ENCODE peak calls at places on chromosomes 12 and 14, in ten cellular contexts. One of them, this sample, is unnamed.

GRCh38 chr14:88554458-88555286 is at the start of gene PTPN21:
- DNase-seq in IMR-90: peak
- DNase-seq in coronary artery: peak
- DNase-seq in fibroblast of pulmonary artery: peak
- DNase-seq in MM.1S: peak
- DNase-seq in HCT116: no peak
- DNase-seq in epithelial cell of proximal tubule: no peak
- DNase-seq in thyroid gland: peak
- DNase-seq in GM06990: no peak
- DNase-seq in Panc1: no peak
- DNase-seq in this sample: peak

GRCh38 chr14:94077111-94077821 is 3.7 kb downstream of the DDX24 start:
- DNase-seq in GM06990: no peak
- DNase-seq in IMR-90: no peak
- DNase-seq in HCT116: no peak
- DNase-seq in MM.1S: no peak
- DNase-seq in Panc1: no peak
- DNase-seq in epithelial cell of proximal tubule: no peak
- DNase-seq in coronary artery: no peak
- DNase-seq in fibroblast of pulmonary artery: no peak
- DNase-seq in thyroid gland: no peak
- DNase-seq in this sample: no peak

GRCh38 chr12:119693006-119693405 is 25.1 kb downstream of the PRKAB1 start:
- DNase-seq in Panc1: no peak
- DNase-seq in fibroblast of pulmonary artery: peak
- DNase-seq in coronary artery: no peak
- DNase-seq in thyroid gland: peak
- DNase-seq in epithelial cell of proximal tubule: peak
- DNase-seq in GM06990: no peak
- DNase-seq in IMR-90: peak
- DNase-seq in MM.1S: no peak
- DNase-seq in HCT116: no peak
- DNase-seq in this sample: peak

GRCh38 chr14:100103261-100104005 is 38.2 kb downstream of the EVL start:
- DNase-seq in fibroblast of pulmonary artery: peak
- DNase-seq in HCT116: no peak
- DNase-seq in GM06990: no peak
- DNase-seq in Panc1: no peak
- DNase-seq in coronary artery: no peak
- DNase-seq in MM.1S: no peak
- DNase-seq in thyroid gland: no peak
- DNase-seq in IMR-90: peak
- DNase-seq in epithelial cell of proximal tubule: no peak
- DNase-seq in this sample: peak

GRCh38 chr12:76299536-76300296 is 48.5 kb downstream of the BBS10 start:
- DNase-seq in MM.1S: no peak
- DNase-seq in HCT116: peak
- DNase-seq in thyroid gland: no peak
- DNase-seq in fibroblast of pulmonary artery: no peak
- DNase-seq in Panc1: no peak
- DNase-seq in coronary artery: no peak
- DNase-seq in epithelial cell of proximal tubule: no peak
- DNase-seq in IMR-90: no peak
- DNase-seq in GM06990: no peak
- DNase-seq in this sample: no peak

GRCh38 chr14:75969891-75970290 is 11.9 kb downstream of the TGFB3 start:
- DNase-seq in IMR-90: no peak
- DNase-seq in Panc1: no peak
- DNase-seq in HCT116: no peak
- DNase-seq in coronary artery: no peak
- DNase-seq in fibroblast of pulmonary artery: no peak
- DNase-seq in MM.1S: no peak
- DNase-seq in thyroid gland: no peak
- DNase-seq in epithelial cell of proximal tubule: no peak
- DNase-seq in GM06990: no peak
- DNase-seq in this sample: no peak

GRCh38 chr12:74747305-74747704 is 209.7 kb downstream of the ATXN7L3B start:
- DNase-seq in HCT116: peak
- DNase-seq in GM06990: no peak
- DNase-seq in MM.1S: no peak
- DNase-seq in IMR-90: peak
- DNase-seq in Panc1: no peak
- DNase-seq in coronary artery: no peak
- DNase-seq in fibroblast of pulmonary artery: peak
- DNase-seq in epithelial cell of proximal tubule: no peak
- DNase-seq in thyroid gland: no peak
- DNase-seq in this sample: peak

GRCh38 chr12:30827406-30828055 is 72.8 kb upstream of the CAPRIN2 start:
- DNase-seq in MM.1S: no peak
- DNase-seq in Panc1: no peak
- DNase-seq in epithelial cell of proximal tubule: no peak
- DNase-seq in IMR-90: no peak
- DNase-seq in coronary artery: peak
- DNase-seq in fibroblast of pulmonary artery: no peak
- DNase-seq in GM06990: no peak
- DNase-seq in thyroid gland: no peak
- DNase-seq in HCT116: no peak
- DNase-seq in this sample: no peak

GRCh38 chr14:103748539-103748867 is 32.9 kb downstream of the ZFYVE21 start:
- DNase-seq in HCT116: no peak
- DNase-seq in thyroid gland: no peak
- DNase-seq in epithelial cell of proximal tubule: no peak
- DNase-seq in GM06990: no peak
- DNase-seq in coronary artery: no peak
- DNase-seq in IMR-90: no peak
- DNase-seq in fibroblast of pulmonary artery: no peak
- DNase-seq in Panc1: no peak
- DNase-seq in MM.1S: peak
- DNase-seq in this sample: no peak

GRCh38 chr12:12992418-12993175 is 7.5 kb downstream of the HEBP1 start:
- DNase-seq in HCT116: no peak
- DNase-seq in Panc1: no peak
- DNase-seq in GM06990: no peak
- DNase-seq in fibroblast of pulmonary artery: peak
- DNase-seq in IMR-90: peak
- DNase-seq in coronary artery: peak
- DNase-seq in thyroid gland: peak
- DNase-seq in MM.1S: peak
- DNase-seq in epithelial cell of proximal tubule: peak
- DNase-seq in this sample: peak

GRCh38 chr12:40058721-40059190 is 47.1 kb downstream of the SLC2A13 start:
- DNase-seq in IMR-90: peak
- DNase-seq in MM.1S: no peak
- DNase-seq in coronary artery: no peak
- DNase-seq in epithelial cell of proximal tubule: no peak
- DNase-seq in thyroid gland: no peak
- DNase-seq in GM06990: no peak
- DNase-seq in Panc1: no peak
- DNase-seq in fibroblast of pulmonary artery: peak
- DNase-seq in HCT116: no peak
- DNase-seq in this sample: no peak

GRCh38 chr12:106428379-106428778 is 70.8 kb downstream of the POLR3B start:
- DNase-seq in fibroblast of pulmonary artery: peak
- DNase-seq in thyroid gland: peak
- DNase-seq in MM.1S: no peak
- DNase-seq in epithelial cell of proximal tubule: no peak
- DNase-seq in IMR-90: peak
- DNase-seq in coronary artery: no peak
- DNase-seq in GM06990: no peak
- DNase-seq in Panc1: no peak
- DNase-seq in HCT116: no peak
- DNase-seq in this sample: peak

DNA sequence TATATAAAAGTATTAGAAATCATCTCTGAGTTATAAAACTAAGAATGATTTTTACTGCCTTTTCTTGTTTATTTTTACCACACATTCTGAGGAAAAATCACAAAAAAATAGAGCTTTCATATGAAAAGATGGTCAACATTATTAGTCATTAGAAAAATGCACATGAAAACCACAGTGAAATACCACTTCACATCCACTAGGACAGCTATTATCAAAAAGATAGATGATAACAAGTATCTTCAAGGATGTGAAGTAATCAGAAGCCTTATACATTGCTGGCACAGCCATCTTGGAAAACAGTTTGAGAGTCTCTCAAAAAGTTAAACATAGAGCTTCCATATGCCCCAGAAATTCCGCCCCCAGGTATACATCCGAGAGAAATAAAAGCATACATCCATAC is 523.8 kb downstream of the FUT8 start:
- DNase-seq in IMR-90: no peak
- DNase-seq in coronary artery: no peak
- DNase-seq in Panc1: no peak
- DNase-seq in MM.1S: no peak
- DNase-seq in GM06990: no peak
- DNase-seq in fibroblast of pulmonary artery: no peak
- DNase-seq in thyroid gland: no peak
- DNase-seq in epithelial cell of proximal tubule: no peak
- DNase-seq in HCT116: no peak
- DNase-seq in this sample: no peak
- TF ChIP-seq CTCF in IMR-90: no peak
- TF ChIP-seq CTCF in coronary artery: no peak
- TF ChIP-seq CTCF in Panc1: no peak
- TF ChIP-seq CTCF in MM.1S: no peak
- TF ChIP-seq CTCF in GM06990: no peak
- TF ChIP-seq CTCF in fibroblast of pulmonary artery: no peak
- TF ChIP-seq CTCF in thyroid gland: no peak
- TF ChIP-seq CTCF in epithelial cell of proximal tubule: no peak
- TF ChIP-seq CTCF in HCT116: no peak
- TF ChIP-seq CTCF in this sample: no peak

GRCh38 chr14:52267501-52268190 is at the start of gene PTGDR:
- DNase-seq in fibroblast of pulmonary artery: peak
- DNase-seq in GM06990: peak
- DNase-seq in MM.1S: no peak
- DNase-seq in IMR-90: no peak
- DNase-seq in Panc1: no peak
- DNase-seq in HCT116: no peak
- DNase-seq in coronary artery: no peak
- DNase-seq in epithelial cell of proximal tubule: no peak
- DNase-seq in thyroid gland: peak
- DNase-seq in this sample: peak
- H3K4me3 ChIP-seq in fibroblast of pulmonary artery: peak
- H3K4me3 ChIP-seq in GM06990: no peak
- H3K4me3 ChIP-seq in MM.1S: no peak
- H3K4me3 ChIP-seq in IMR-90: peak
- H3K4me3 ChIP-seq in Panc1: peak
- H3K4me3 ChIP-seq in HCT116: no peak
- H3K4me3 ChIP-seq in coronary artery: peak
- H3K4me3 ChIP-seq in epithelial cell of proximal tubule: no peak
- H3K4me3 ChIP-seq in thyroid gland: no peak
- H3K4me3 ChIP-seq in this sample: peak

GRCh38 chr14:63308723-63309317 is 9.9 kb downstream of the GPHB5 start:
- DNase-seq in fibroblast of pulmonary artery: peak
- DNase-seq in Panc1: no peak
- DNase-seq in thyroid gland: no peak
- DNase-seq in epithelial cell of proximal tubule: no peak
- DNase-seq in coronary artery: no peak
- DNase-seq in GM06990: no peak
- DNase-seq in IMR-90: peak
- DNase-seq in MM.1S: no peak
- DNase-seq in HCT116: peak
- DNase-seq in this sample: no peak
- TF ChIP-seq CTCF in fibroblast of pulmonary artery: peak
- TF ChIP-seq CTCF in Panc1: peak
- TF ChIP-seq CTCF in thyroid gland: peak
- TF ChIP-seq CTCF in epithelial cell of proximal tubule: peak
- TF ChIP-seq CTCF in coronary artery: no peak
- TF ChIP-seq CTCF in GM06990: peak
- TF ChIP-seq CTCF in IMR-90: peak
- TF ChIP-seq CTCF in MM.1S: peak
- TF ChIP-seq CTCF in HCT116: peak
- TF ChIP-seq CTCF in this sample: peak

DNA sequence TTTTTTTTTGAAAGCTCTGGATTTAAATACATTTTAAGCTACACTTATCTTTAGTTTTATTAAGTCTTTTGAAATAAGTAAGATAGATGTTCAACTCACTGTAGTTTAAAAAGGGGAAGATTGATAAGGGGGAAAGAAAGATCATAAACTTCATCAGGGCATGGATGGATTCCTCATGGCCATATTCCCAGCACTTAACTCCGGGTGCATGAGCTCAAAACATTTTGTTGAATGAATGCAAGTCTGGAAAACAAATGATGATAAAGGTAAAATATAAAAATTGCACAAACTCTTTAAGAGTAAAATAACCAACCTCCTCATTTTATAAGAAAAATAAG is 4.3 kb upstream of the IGF1 start:
- DNase-seq in HCT116: no peak
- DNase-seq in IMR-90: no peak
- DNase-seq in coronary artery: no peak
- DNase-seq in MM.1S: no peak
- DNase-seq in epithelial cell of proximal tubule: no peak
- DNase-seq in Panc1: no peak
- DNase-seq in fibroblast of pulmonary artery: no peak
- DNase-seq in thyroid gland: no peak
- DNase-seq in GM06990: no peak
- DNase-seq in this sample: no peak
- H3K4me3 ChIP-seq in HCT116: no peak
- H3K4me3 ChIP-seq in IMR-90: no peak
- H3K4me3 ChIP-seq in coronary artery: no peak
- H3K4me3 ChIP-seq in MM.1S: peak
- H3K4me3 ChIP-seq in epithelial cell of proximal tubule: no peak
- H3K4me3 ChIP-seq in Panc1: no peak
- H3K4me3 ChIP-seq in fibroblast of pulmonary artery: no peak
- H3K4me3 ChIP-seq in thyroid gland: no peak
- H3K4me3 ChIP-seq in GM06990: peak
- H3K4me3 ChIP-seq in this sample: no peak

GRCh38 chr14:60514378-60515243 is 5.7 kb downstream of the SIX6 start:
- DNase-seq in epithelial cell of proximal tubule: no peak
- DNase-seq in GM06990: no peak
- DNase-seq in thyroid gland: no peak
- DNase-seq in fibroblast of pulmonary artery: no peak
- DNase-seq in MM.1S: no peak
- DNase-seq in Panc1: no peak
- DNase-seq in HCT116: no peak
- DNase-seq in IMR-90: no peak
- DNase-seq in coronary artery: no peak
- DNase-seq in this sample: no peak
- TF ChIP-seq CTCF in epithelial cell of proximal tubule: no peak
- TF ChIP-seq CTCF in GM06990: no peak
- TF ChIP-seq CTCF in thyroid gland: peak
- TF ChIP-seq CTCF in fibroblast of pulmonary artery: no peak
- TF ChIP-seq CTCF in MM.1S: peak
- TF ChIP-seq CTCF in Panc1: no peak
- TF ChIP-seq CTCF in HCT116: no peak
- TF ChIP-seq CTCF in IMR-90: peak
- TF ChIP-seq CTCF in coronary artery: no peak
- TF ChIP-seq CTCF in this sample: no peak